ENCODE peak calls at places on chromosomes 16 and 17, in five cellular contexts. G is thoracic aorta, O is cardiac muscle cell, X is transverse colon, V is gastrocnemius medialis. R is an unnamed sample.

GRCh38 chr17:50331085-50331791 is 14.7 kb upstream of the XYLT2 start:
- DNase-seq in X (no peak), O (no peak), V (no peak), G (no peak), R (peak; percentile 63)

GRCh38 chr17:36036240-36036639 is 18.5 kb upstream of the CCL23 start:
- DNase-seq in X (no peak), G (no peak), V (no peak), O (no peak), R (no peak)

GRCh38 chr17:728911-729310 is 3.5 kb upstream of the TLCD3A start:
- DNase-seq in V (no peak), O (no peak), G (no peak), X (no peak), R (no peak)

GRCh38 chr16:11696266-11697012 is 28.2 kb downstream of the SNN start:
- DNase-seq in O (no peak), V (no peak), X (no peak), G (no peak), R (no peak)

GRCh38 chr17:72427761-72428109 is 306.9 kb downstream of the SOX9 start:
- DNase-seq in O (no peak), X (no peak), V (no peak), G (no peak), R (no peak)

GRCh38 chr17:986322-986929 is 6.8 kb upstream of the NXN start:
- DNase-seq in G (no peak), V (no peak), O (no peak), X (no peak), R (no peak)

GRCh38 chr16:19515765-19516164 is 6.1 kb downstream of the GDE1 start:
- DNase-seq in V (no peak), X (no peak), G (no peak), O (no peak), R (no peak)

GRCh38 chr16:20940864-20941634 is 40.5 kb downstream of the LYRM1 start:
- DNase-seq in O (no peak), X (no peak), G (no peak), V (no peak), R (no peak)

GRCh38 chr16:13478991-13479390 is 441.0 kb upstream of the ERCC4 start:
- DNase-seq in O (no peak), X (no peak), G (no peak), V (no peak), R (no peak)

GRCh38 chr16:89618114-89618999 is 4.9 kb downstream of the DPEP1 start:
- DNase-seq in O (no peak), G (no peak), V (no peak), X (no peak), R (no peak)

DNA sequence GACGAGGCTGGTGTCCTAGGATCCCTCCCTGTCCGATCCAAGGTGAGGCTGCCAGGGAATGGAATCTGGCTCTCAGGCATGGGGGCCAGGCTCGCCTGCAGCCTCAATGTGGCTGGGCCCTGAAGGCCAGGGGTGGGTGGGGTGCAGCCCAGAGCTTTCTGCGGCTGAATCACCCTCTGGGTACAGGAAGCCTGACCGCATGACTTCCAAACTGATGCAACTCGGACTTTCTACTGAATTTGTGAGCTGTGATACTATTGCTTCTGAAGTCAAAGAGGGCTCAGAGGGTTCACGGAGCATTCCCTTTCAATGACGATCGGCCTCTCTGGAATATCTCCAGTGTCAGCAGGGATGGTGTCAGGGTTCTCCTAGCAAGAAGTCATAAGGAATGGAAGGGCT is 123.7 kb downstream of the METRNL start:
- DNase-seq in V (peak; percentile 63), G (peak; percentile 12), X (peak; percentile 38), O (no peak), R (peak; percentile 34)
- H3K9me3 ChIP-seq in V (no peaks in the 10 kb centered on the region), G (no peaks in the 10 kb centered on the region), X (no peaks in the 10 kb centered on the region), O (no peaks in the 10 kb centered on the region), R (peaks cover 10% of the 10 kb centered on the region)

GRCh38 chr17:3046753-3047152 is 16.7 kb downstream of the OR1D5 start:
- DNase-seq in V (no peak), G (no peak), O (no peak), X (no peak), R (no peak)

GRCh38 chr17:3039748-3040147 is 23.7 kb downstream of the OR1D5 start:
- DNase-seq in X (no peak), V (no peak), G (no peak), O (no peak), R (no peak)

GRCh38 chr17:3040882-3041281 is 22.5 kb downstream of the OR1D5 start:
- DNase-seq in V (no peak), G (no peak), X (no peak), O (no peak), R (no peak)

GRCh38 chr17:3038941-3039340 is 24.5 kb downstream of the OR1D5 start:
- DNase-seq in O (no peak), X (no peak), V (no peak), G (no peak), R (no peak)

GRCh38 chr17:3043737-3044365 is 19.6 kb downstream of the OR1D5 start:
- DNase-seq in V (no peak), X (no peak), G (no peak), O (no peak), R (no peak)
- TF ChIP-seq CTCF in V (no peak), X (no peak), G (no peak), O (no peak), R (no peak)

GRCh38 chr17:17358060-17358751 is 55.0 kb downstream of the NT5M start:
- DNase-seq in V (no peak), G (no peak), X (no peak), O (no peak), R (no peak)

GRCh38 chr17:17358866-17359265 is 55.7 kb downstream of the NT5M start:
- DNase-seq in G (no peak), O (no peak), X (no peak), V (no peak), R (no peak)

GRCh38 chr17:17355426-17355825 is 52.3 kb downstream of the NT5M start:
- DNase-seq in O (no peak), G (no peak), V (no peak), X (no peak), R (no peak)

GRCh38 chr17:17356149-17356930 is 53.2 kb downstream of the NT5M start:
- DNase-seq in X (peak; percentile 77), V (peak; percentile 55), G (peak; percentile 21), O (peak; percentile 88), R (peak; percentile 74)

DNA sequence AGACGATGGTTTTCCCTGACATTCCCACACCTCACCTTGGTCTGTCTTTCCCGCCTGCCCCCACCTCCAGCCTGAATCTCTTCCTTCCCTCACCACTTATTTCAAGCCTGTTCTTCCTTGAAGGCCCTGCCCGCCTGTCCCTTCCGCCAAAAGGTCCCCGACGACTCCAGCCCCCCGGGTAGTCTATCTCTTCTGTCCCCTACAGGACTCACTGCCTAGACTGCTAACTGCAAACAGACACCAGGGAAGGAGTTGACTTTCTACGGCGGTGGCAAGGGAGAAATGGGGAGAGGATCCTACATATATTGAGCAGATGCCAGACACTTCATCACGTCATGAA is 53.7 kb downstream of the NT5M start:
- DNase-seq in G (no peak), V (no peak), X (no peak), O (no peak), R (no peak)
- H3K27ac ChIP-seq in G (no peak overlapping the region), V (no peak overlapping the region), X (no peak overlapping the region), O (no peak overlapping the region), R (no peak overlapping the region)

GRCh38 chr17:51435641-51436091 is 175.3 kb downstream of the UTP18 start:
- DNase-seq in G (no peak), V (no peak), X (peak; percentile 48), O (peak; percentile 59), R (no peak)

GRCh38 chr17:51435171-51435552 is 174.8 kb downstream of the UTP18 start:
- DNase-seq in V (no peak), X (no peak), G (no peak), O (no peak), R (no peak)

GRCh38 chr17:51441431-51441830 is 181.1 kb downstream of the UTP18 start:
- DNase-seq in G (no peak), O (no peak), X (no peak), V (no peak), R (no peak)

GRCh38 chr17:51442112-51442865 is 181.9 kb downstream of the UTP18 start:
- DNase-seq in O (no peak), X (no peak), V (no peak), G (no peak), R (no peak)

DNA sequence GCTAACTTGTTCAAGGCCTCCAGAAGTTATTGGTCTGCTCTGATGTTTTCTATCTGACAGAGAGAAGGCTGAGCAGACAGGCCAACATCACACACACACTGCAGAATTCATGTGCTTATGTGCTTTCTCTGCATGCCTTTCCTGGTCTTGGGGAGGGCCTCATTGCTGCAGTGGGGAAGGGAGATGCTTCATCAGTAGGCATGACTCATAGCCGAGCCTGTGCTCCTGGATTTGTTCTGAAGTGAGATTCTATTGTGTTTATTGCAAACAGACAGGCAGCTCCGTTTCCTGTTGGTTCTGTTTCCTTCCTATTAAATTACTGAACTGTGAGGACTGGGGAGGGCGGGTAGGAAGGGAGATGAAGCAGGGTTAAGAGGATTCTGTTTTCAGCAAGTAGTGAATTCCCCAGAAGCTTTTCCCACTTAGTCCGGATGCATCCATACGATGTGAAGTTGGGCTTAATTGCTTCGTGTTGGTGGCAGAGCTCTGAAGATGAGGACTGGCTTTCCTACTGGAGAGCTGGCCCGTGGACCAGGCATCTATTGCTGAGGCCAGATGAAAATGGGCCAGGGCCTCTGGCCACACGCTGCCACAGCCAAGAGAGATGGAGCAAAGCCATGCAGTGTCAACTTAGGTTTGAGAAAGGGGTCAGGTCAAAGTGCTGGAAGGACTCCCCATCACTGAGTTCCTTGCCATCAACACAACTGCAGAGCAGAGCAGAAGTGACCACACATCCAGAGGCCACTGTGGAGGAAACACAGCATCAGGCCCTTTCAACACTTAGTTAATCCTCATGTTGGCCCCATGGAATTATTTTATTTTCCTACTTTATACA is 179.3 kb downstream of the UTP18 start:
- DNase-seq in O (no peak), X (no peak), G (no peak), V (no peak), R (no peak)
- H3K9me3 ChIP-seq in O (no peaks in the 10 kb centered on the region), X (no peaks in the 10 kb centered on the region), G (no peaks in the 10 kb centered on the region), V (no peaks in the 10 kb centered on the region), R (no peaks in the 10 kb centered on the region)

GRCh38 chr17:4747847-4748246 is 8.1 kb upstream of the CXCL16 start:
- DNase-seq in G (no peak), X (no peak), O (no peak), V (no peak), R (no peak)
- TF ChIP-seq CTCF in G (no peak), X (no peak), O (no peak), V (no peak), R (no peak)